ENCODE peak calls at places on chromosomes 6 and 20, in four cellular contexts. U is WERI-Rb-1, W is AG04450, R is neuronal stem cell. T is an unnamed sample.

GRCh38 chr6:40417031-40417430 is 170.1 kb downstream of the LRFN2 start:
- DNase-seq in U (no peak), W (no peak), R (no peak), T (no peak)

GRCh38 chr6:150547511-150548222 is 52.0 kb upstream of the PLEKHG1 start:
- DNase-seq in U (no peak), W (no peak), R (no peak), T (peak; percentile 7)

GRCh38 chr6:106192824-106193223 is 106.7 kb downstream of the PRDM1 start:
- DNase-seq in U (no peak), W (no peak), R (no peak), T (no peak)

GRCh38 chr6:2449572-2449940 is 204.2 kb upstream of the GMDS start:
- DNase-seq in U (no peak), W (no peak), R (no peak), T (no peak)

GRCh38 chr6:135230702-135231468 is 49.8 kb downstream of the MYB start:
- DNase-seq in U (no peak), W (no peak), R (no peak), T (peak; percentile 35)

GRCh38 chr6:21102201-21102600 is 491.4 kb upstream of the SOX4 start:
- DNase-seq in U (no peak), W (no peak), R (no peak), T (no peak)

GRCh38 chr6:2580996-2581395 is 169.7 kb downstream of the MYLK4 start:
- DNase-seq in U (no peak), W (no peak), R (no peak), T (no peak)

GRCh38 chr20:24634855-24635254 is 165.4 kb downstream of the SYNDIG1 start:
- DNase-seq in U (no peak), W (peak; percentile 79), R (no peak), T (peak; percentile 31)

GRCh38 chr6:98054453-98054852 is 771.4 kb upstream of the MMS22L start:
- DNase-seq in U (no peak), W (no peak), R (no peak), T (no peak)

GRCh38 chr6:160996316-160996715 is 4.7 kb downstream of the MAP3K4 start:
- DNase-seq in U (no peak), W (no peak), R (no peak), T (no peak)

GRCh38 chr20:53922901-53923314 is 147.5 kb downstream of the BCAS1 start:
- DNase-seq in U (no peak), W (no peak), R (no peak), T (no peak)

GRCh38 chr6:134689177-134689576 is 260.7 kb downstream of the ALDH8A1 start:
- DNase-seq in U (no peak), W (no peak), R (no peak), T (peak; percentile 38)

GRCh38 chr6:166989427-166990034 is 9.7 kb upstream of the CEP43 start:
- DNase-seq in U (no peak), W (peak; percentile 11), R (no peak), T (peak; percentile 62)

GRCh38 chr6:6758915-6759654 is 170.6 kb downstream of the LY86 start:
- DNase-seq in U (peak; percentile 88), W (peak; percentile 16), R (peak; percentile 84), T (peak; percentile 84)

GRCh38 chr6:12288844-12289654 is 1.1 kb upstream of the EDN1 start:
- DNase-seq in U (peak; percentile 77), W (no peak), R (peak; percentile 59), T (peak; percentile 80)

GRCh38 chr6:108656834-108657233 is 96.1 kb downstream of the FOXO3 start:
- DNase-seq in U (no peak), W (no peak), R (no peak), T (no peak)

GRCh38 chr6:167968091-167968490 is 29.4 kb upstream of the KIF25 start:
- DNase-seq in U (peak; percentile 63), W (no peak), R (no peak), T (peak; percentile 34)

GRCh38 chr6:16511723-16512584 is 249.3 kb downstream of the ATXN1 start:
- DNase-seq in U (no peak), W (no peak), R (no peak), T (no peak)

GRCh38 chr20:49742948-49743347 is 29.3 kb upstream of the B4GALT5 start:
- DNase-seq in U (no peak), W (no peak), R (no peak), T (no peak)

GRCh38 chr6:97465877-97466710 is 183.1 kb upstream of the MMS22L start:
- DNase-seq in U (no peak), W (no peak), R (peak; percentile 48), T (no peak)

GRCh38 chr20:60057866-60058807 is 99.9 kb downstream of the CDH26 start:
- DNase-seq in U (peak; percentile 85), W (no peak), R (peak; percentile 15), T (peak; percentile 51)

GRCh38 chr6:123213921-123214320 is 217.9 kb downstream of the CLVS2 start:
- DNase-seq in U (no peak), W (no peak), R (no peak), T (no peak)

GRCh38 chr6:148887181-148887580 is 140.4 kb downstream of the UST start:
- DNase-seq in U (no peak), W (no peak), R (no peak), T (no peak)

GRCh38 chr6:47741807-47742206 is 40.0 kb upstream of the OPN5 start:
- DNase-seq in U (no peak), W (no peak), R (no peak), T (peak; percentile 63)

GRCh38 chr20:34302723-34303528 is at the start of gene AHCY:
- DNase-seq in U (peak; percentile 97), W (peak; percentile 90), R (peak; percentile 93), T (peak; percentile 98)

GRCh38 chr6:18264338-18265098 is at the start of gene DEK:
- DNase-seq in U (peak; percentile 97), W (peak; percentile 46), R (peak; percentile 88), T (peak; percentile 93)

GRCh38 chr20:3731944-3732326 is 550 bp upstream of the HSPA12B start:
- DNase-seq in U (no peak), W (no peak), R (no peak), T (no peak)

GRCh38 chr20:3734111-3734843 is 1.8 kb downstream of the HSPA12B start:
- DNase-seq in U (no peak), W (no peak), R (no peak), T (no peak)

GRCh38 chr20:3733119-3733995 is 872 bp downstream of the HSPA12B start:
- DNase-seq in U (no peak), W (no peak), R (no peak), T (no peak)

GRCh38 chr20:3730803-3731370 is 1.6 kb upstream of the HSPA12B start:
- DNase-seq in U (no peak), W (no peak), R (no peak), T (no peak)

DNA sequence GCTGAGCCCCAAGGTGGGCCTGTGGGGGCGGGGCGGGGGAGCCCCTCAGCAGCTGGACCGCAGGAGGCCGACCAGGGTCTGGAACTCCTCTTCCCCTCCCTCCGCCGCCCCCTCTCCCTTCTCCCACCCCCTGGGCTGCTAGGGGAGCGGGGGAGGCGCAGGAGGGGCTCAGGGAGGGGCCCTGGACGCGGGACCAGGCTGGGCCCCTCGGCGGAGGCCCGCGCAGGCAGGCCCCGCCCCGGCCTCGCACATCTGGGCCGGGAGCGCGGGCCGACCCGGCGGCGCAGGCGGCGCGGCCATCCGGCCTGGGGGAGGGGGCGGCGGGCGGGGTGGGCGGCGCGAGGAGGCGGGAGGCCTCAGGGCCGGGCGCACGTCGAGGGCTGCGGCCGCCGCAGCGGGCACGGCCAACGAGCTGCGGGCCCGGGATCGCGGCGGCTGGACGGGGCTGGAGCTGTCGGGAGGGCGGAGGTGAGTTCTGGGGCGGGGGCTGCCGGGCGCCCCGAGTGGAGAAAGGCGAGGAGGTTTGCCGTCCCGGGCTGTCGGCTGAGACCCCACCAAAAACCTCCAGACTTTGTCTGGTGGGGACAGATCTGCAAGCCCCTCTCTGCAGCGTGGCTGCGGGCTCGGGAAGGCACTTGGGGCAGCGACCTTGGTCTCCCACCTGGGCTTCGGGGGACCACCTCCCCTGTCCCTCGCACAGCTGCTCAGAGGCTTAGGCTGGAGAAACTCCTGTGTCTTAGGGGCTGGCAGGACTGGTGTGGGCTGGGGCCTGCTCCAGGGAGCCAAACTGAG is at the start of gene HSPA12B:
- DNase-seq in U (no peak), W (no peak), R (no peak), T (peak; percentile 35)
- H3K4me3 ChIP-seq in U (no peak within 1 kb of the TSS), W (no peak within 1 kb of the TSS), R (no peak within 1 kb of the TSS), T (no peak within 1 kb of the TSS)

DNA sequence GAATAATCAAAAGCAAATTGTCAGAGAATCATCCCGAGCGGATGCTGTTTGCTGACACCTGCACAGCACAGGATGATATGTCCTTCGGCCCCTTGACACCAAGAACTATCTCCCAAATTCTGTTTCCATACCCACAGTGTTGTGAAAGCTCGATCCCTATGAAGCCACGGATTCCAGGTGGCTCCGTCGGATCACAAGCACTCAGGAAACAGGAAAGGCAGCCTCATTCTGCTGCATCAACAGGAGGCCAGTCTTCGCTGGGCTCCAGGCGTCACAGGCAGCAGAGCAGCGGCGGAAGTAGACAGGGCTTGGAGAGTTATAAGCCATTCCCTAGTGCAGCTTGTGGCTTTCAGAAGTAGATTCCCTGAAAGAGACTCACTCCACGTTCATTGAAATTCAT is 342.3 kb downstream of the C6orf118 start:
- DNase-seq in U (no peak), W (no peak), R (no peak), T (no peak)
- H3K9me3 ChIP-seq in U (no peaks in the 10 kb centered on the region), W (peaks cover 24% of the 10 kb centered on the region), R (no peaks in the 10 kb centered on the region), T (no peaks in the 10 kb centered on the region)

DNA sequence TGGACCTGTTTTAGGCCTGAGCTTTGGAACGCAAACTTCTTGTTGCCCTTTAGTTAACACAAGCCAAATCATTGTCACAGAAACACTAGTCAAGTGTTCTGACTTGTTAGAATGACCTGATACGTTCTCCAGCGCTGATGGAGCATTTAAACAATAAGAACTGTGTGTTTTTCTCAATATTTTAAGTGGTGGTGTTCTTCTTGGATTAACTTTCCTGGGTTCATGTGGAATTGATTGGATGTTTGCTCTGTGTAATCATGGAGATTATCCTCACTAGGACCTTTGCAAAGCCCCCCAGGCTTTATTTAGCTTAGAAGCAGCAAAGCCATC is 1.6 kb downstream of the LRRC1 start:
- DNase-seq in U (no peak), W (no peak), R (no peak), T (no peak)
- H3K4me3 ChIP-seq in U (peak overlapping the region; percentile 68), W (peak overlapping the region; percentile 97), R (peak overlapping the region; percentile 81), T (peak overlapping the region; percentile 75)

DNA sequence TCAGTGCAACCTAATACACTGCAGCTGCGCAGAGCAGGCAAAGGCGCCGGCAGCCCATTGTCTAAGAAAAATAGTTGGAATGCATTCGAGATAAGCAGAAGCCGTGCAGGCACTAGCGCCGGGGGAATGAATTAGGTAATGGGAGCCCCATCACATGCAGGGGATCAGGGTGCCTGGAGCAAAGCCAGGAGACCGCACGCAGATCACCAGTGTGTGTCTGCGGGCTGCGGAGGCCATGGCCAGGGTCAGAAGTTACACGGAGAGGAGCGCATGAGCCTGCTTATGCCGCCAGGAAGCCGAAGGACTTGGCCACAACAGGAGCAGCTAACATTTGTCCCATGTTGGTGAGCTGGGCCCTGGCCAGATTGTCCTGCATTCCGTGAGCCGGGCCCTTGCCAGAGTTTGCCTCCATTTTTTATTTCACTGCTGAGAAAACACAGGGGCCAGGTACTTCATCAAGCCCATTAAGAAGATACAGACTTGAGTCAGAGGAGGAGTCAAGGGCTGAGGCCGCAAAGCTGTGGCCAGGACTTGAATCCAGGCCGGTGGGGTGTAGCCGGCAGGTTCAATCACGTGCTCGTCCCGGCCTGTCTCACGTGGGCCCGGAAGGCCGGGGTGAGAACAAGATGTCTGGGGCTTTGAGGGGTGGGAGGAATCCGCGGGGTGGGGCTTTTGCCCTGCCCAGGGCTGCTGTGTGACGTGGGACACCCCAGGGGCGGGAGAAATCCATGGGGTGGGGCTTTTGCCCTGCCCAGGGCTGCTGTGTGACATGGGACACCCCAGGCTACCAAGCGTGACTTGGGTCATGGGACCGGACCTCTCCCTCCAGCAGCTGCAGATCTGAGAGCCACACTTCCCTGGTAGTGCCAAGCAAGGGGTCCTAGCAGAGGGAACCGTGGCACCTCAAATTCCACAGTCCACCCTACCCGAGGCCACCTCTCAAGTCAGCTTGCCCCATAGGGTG is 156.5 kb downstream of the DLL1 start:
- DNase-seq in U (no peak), W (no peak), R (peak; percentile 31), T (peak; percentile 62)
- H3K9me3 ChIP-seq in U (peaks cover 9% of the 10 kb centered on the region), W (peaks cover 98% of the 10 kb centered on the region), R (peaks cover 18% of the 10 kb centered on the region), T (no peaks in the 10 kb centered on the region)

GRCh38 chr20:12925214-12925755 is 83.5 kb upstream of the SPTLC3 start:
- DNase-seq in U (peak; percentile 80), W (peak; percentile 77), R (peak; percentile 63), T (peak; percentile 82)
- H3K4me3 ChIP-seq in U (no peak overlapping the region), W (no peak overlapping the region), R (no peak overlapping the region), T (no peak overlapping the region)